ENCODE peak calls at places on chromosomes 11 and 22, in eight cellular contexts. I is astrocyte of the cerebellum, P is tibial nerve, C is HL-60, U is mucosa of descending colon, T is right lobe of liver, O is uterus, A is nephron progenitor cell. Y is an unnamed sample.

GRCh38 chr11:118892964-118893363 is 9.3 kb downstream of the CXCR5 start:
- DNase-seq in I (no peak), C (no peak), O (no peak), P (no peak), U (no peak), A (no peak), T (no peak), Y (no peak)

GRCh38 chr11:112366777-112367176 is 106.1 kb upstream of the PLET1 start:
- DNase-seq in C (no peak), U (no peak), A (no peak), T (no peak), I (no peak), P (no peak), O (no peak), Y (peak)

GRCh38 chr11:110429614-110430266 is at the start of gene FDX1:
- DNase-seq in I (peak), P (peak), O (peak), C (peak), U (peak), A (peak), T (peak), Y (peak)

GRCh38 chr11:64560941-64561340 is 30.1 kb upstream of the SLC22A12 start:
- DNase-seq in O (no peak), I (no peak), P (no peak), C (no peak), T (no peak), A (no peak), U (no peak), Y (no peak)

GRCh38 chr11:58127350-58127749 is 2.0 kb upstream of the OR9I1 start:
- DNase-seq in C (no peak), P (no peak), O (no peak), U (no peak), A (no peak), I (no peak), T (no peak), Y (no peak)

GRCh38 chr11:126592496-126593410 is 237.3 kb downstream of the ST3GAL4 start:
- DNase-seq in U (no peak), O (no peak), A (no peak), T (no peak), I (no peak), P (no peak), C (no peak), Y (no peak)

GRCh38 chr11:65355776-65356393 is 1.3 kb downstream of the TIGD3 start:
- DNase-seq in O (no peak), U (peak), T (peak), C (no peak), A (peak), P (no peak), I (no peak), Y (no peak)

GRCh38 chr22:26709617-26710390 is 52.4 kb downstream of the MIAT start:
- DNase-seq in U (no peak), T (no peak), I (no peak), P (no peak), A (no peak), C (no peak), O (no peak), Y (no peak)

GRCh38 chr11:102254047-102254446 is 63.2 kb upstream of the BIRC3 start:
- DNase-seq in P (no peak), O (no peak), T (no peak), C (no peak), U (no peak), A (no peak), I (no peak), Y (no peak)

GRCh38 chr11:117819096-117820040 is 5.2 kb downstream of the FXYD2 start:
- DNase-seq in P (no peak), T (no peak), C (no peak), I (peak), O (peak), U (peak), A (peak), Y (no peak)

GRCh38 chr11:131977231-131977630 is 606.8 kb downstream of the NTM start:
- DNase-seq in I (peak), U (no peak), P (no peak), C (no peak), T (no peak), O (no peak), A (no peak), Y (peak)

GRCh38 chr22:20819471-20819870 is 39.1 kb downstream of the PI4KA start:
- DNase-seq in A (no peak), O (no peak), I (no peak), T (no peak), P (no peak), C (no peak), U (no peak), Y (no peak)

DNA sequence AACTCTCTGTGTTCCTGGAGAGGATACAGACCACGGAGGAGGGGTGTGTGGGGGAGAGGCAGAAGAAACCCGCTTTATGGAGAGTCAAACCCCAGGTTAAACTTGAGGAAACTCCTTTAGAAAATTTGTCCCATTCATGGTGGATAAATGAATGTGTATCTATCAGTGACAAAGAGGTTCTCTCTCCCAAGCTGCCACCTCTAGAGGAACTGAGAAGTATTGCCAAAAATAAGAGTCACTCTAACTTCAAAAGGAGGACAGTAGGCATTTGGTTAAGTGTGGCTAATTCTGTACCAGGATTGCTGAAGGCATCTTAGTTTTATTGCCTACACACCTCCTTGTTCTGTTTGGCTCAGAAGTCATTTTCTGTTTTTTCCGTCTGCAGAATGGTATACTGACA is 189.0 kb upstream of the MPPED2 start:
- DNase-seq in A (no peak), T (no peak), I (no peak), O (no peak), U (no peak), C (no peak), P (no peak), Y (no peak)
- TF ChIP-seq CTCF in A (no peak), T (no peak), I (peak), O (no peak), U (no peak), C (no peak), P (no peak), Y (no peak)

GRCh38 chr11:94895451-94895850 is 77.9 kb downstream of the CWC15 start:
- DNase-seq in T (no peak), U (no peak), O (no peak), P (no peak), I (peak), C (no peak), A (no peak), Y (no peak)
- TF ChIP-seq CTCF in T (no peak), U (no peak), O (no peak), P (no peak), I (no peak), C (no peak), A (no peak), Y (no peak)

GRCh38 chr11:115362997-115363396 is 141.2 kb downstream of the CADM1 start:
- DNase-seq in I (no peak), T (no peak), P (no peak), O (no peak), C (no peak), U (no peak), A (no peak), Y (no peak)
- TF ChIP-seq CTCF in I (no peak), T (no peak), P (no peak), O (no peak), C (no peak), U (no peak), A (no peak), Y (no peak)

GRCh38 chr11:124950606-124951330 is 3.2 kb upstream of the CCDC15 start:
- DNase-seq in T (no peak), C (no peak), O (no peak), U (no peak), A (no peak), I (no peak), P (no peak), Y (no peak)

GRCh38 chr11:124951341-124951740 is 2.7 kb upstream of the CCDC15 start:
- DNase-seq in U (no peak), A (no peak), I (no peak), O (no peak), C (no peak), T (no peak), P (no peak), Y (no peak)

DNA sequence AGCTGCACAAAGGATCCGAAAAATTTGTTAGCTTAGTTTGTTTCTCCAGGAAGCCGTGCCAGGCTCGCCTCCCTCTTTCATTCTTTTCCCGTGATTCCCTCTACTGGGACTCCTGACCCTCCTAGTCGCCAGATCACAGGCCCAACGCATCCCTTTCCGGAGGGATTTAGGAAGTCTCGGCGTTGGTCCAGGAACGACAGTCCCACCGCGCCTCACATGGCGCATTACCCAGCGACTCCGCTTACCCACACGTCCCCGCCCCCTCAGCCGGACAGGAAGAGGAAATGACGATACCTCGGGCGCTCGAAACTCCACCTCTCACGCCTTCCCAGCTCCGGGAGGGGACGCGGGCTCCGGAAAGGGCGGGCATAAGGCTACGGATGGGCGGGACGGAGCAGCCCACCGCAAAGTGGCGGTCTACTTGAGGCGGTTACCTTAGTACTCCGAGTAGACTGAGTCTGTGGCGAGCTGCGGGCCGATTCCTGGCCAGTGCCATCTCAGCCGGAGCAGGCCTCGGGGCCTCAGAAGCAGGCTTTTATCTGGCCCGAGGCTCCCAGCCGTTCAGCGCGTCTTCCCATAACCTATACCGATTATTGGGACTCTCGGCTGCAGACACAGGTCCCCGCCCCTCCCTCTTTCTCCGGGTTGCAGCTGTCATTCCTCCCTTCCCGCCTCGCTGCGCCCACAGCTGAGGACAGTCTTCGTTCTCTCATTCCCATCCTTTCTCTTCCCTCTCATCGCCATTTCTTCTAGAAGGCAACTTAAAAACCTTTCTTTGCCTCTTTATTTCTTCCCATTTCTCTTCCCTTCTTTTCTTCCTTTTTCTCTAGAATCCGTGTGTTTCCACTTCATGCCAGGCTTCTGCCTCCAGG is at the start of gene CCDC15:
- DNase-seq in U (peak), O (peak), P (peak), C (peak), T (peak), I (peak), A (peak), Y (peak)
- TF ChIP-seq CTCF in U (no peak), O (no peak), P (peak), C (no peak), T (no peak), I (no peak), A (no peak), Y (no peak)

DNA sequence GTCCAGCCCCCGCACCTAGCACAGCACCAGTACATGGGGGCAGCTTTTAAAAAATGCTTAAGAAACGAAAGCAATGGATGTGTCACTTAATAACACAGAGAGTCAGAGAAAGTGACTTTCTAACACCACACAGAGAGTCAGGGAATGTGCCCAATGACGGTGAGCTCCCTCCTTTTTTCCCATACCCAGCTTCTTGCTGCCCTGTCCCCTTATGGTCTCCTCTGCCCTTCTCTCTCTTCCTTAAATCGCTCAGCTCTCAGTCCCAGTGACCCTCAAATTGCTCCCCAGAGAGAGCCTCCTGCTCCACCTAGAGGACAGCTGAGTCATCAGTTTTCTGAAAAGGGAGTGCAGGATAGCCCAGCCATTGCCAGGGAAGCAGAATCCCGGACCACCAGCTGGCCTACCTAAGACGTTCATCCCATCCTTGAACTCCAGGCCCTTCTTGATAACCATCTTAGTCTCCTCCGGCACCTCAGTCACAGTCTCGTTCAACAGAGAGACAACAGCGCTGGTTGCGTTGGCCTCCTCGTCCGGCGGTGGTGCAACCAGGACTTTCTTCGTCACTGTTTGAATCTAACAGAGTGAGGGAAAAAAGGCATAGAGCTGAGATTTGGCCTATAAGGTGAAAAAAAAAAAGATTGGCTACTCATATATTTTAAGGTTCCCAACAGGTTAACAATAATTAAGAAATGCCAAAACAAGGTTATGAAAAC is 113.5 kb downstream of the SLC1A2 start:
- DNase-seq in I (peak), P (no peak), U (no peak), C (no peak), O (no peak), A (peak), T (no peak), Y (no peak)
- TF ChIP-seq CTCF in I (peak), P (no peak), U (no peak), C (no peak), O (peak), A (peak), T (no peak), Y (peak)

GRCh38 chr11:122486793-122487495 is 168.6 kb upstream of the UBASH3B start:
- DNase-seq in P (no peak), T (no peak), U (no peak), I (no peak), C (no peak), O (no peak), A (peak), Y (no peak)

GRCh38 chr11:122488892-122489291 is 166.6 kb upstream of the UBASH3B start:
- DNase-seq in C (no peak), T (no peak), P (no peak), U (no peak), O (no peak), I (no peak), A (no peak), Y (no peak)

GRCh38 chr11:122487669-122488068 is 167.9 kb upstream of the UBASH3B start:
- DNase-seq in O (no peak), P (no peak), C (no peak), U (no peak), I (no peak), T (no peak), A (no peak), Y (no peak)

GRCh38 chr11:122494171-122494570 is 161.4 kb upstream of the UBASH3B start:
- DNase-seq in P (no peak), O (no peak), I (no peak), A (no peak), T (no peak), U (no peak), C (no peak), Y (peak)

DNA sequence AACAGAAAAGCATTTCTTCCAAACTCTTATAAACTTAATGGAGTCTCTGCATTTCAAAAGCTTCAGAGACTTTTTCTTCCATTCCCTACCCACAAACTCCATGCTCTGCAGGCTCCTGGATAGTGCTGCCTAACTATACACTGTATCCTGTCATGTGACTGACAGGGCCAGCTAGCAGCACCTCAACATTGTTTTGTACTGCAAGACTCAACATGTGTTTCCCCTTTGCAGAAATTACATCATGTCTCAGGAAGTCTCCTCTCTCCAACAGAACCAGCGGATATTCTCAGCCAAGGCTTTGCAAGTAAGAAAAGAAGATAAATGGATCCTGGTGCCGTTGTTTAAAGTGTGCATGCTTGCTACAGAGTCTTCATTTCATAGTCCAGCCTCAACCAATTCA is 164.0 kb upstream of the UBASH3B start:
- DNase-seq in P (no peak), U (no peak), T (no peak), A (no peak), I (no peak), C (peak), O (no peak), Y (peak)
- TF ChIP-seq CTCF in P (no peak), U (no peak), T (no peak), A (no peak), I (no peak), C (no peak), O (no peak), Y (no peak)

DNA sequence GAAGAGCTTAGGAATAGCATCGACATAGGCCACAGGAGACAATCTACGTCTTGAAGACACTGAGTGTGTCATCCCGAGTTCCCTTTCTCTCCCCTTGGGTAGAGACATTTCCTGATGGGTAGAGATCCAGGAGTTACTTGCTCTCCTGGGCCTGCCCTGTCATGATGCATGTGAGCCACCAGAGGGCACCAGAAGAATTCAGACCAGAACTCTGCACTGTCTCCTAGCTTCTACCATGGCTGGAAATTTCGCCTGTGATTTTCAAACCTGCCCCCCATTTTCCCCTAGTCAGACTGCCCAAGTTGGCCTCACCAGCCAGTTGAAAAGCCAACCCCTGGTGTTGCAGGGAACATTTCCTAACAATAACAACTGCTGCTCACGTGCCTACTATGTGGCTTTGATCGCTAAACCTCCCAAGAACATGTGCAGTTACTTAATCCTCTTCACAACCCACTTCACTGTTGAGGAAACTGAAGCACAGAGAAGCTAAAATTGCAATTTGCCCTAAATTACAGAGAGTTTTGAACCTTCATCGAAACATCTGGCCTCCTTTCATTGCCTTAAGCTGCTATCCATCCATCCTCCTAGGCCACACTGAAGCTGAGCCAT is 47.2 kb downstream of the C11orf58 start:
- DNase-seq in O (peak), U (peak), T (peak), C (peak), I (peak), A (peak), P (peak), Y (peak)
- TF ChIP-seq CTCF in O (peak), U (peak), T (peak), C (peak), I (peak), A (peak), P (peak), Y (peak)

DNA sequence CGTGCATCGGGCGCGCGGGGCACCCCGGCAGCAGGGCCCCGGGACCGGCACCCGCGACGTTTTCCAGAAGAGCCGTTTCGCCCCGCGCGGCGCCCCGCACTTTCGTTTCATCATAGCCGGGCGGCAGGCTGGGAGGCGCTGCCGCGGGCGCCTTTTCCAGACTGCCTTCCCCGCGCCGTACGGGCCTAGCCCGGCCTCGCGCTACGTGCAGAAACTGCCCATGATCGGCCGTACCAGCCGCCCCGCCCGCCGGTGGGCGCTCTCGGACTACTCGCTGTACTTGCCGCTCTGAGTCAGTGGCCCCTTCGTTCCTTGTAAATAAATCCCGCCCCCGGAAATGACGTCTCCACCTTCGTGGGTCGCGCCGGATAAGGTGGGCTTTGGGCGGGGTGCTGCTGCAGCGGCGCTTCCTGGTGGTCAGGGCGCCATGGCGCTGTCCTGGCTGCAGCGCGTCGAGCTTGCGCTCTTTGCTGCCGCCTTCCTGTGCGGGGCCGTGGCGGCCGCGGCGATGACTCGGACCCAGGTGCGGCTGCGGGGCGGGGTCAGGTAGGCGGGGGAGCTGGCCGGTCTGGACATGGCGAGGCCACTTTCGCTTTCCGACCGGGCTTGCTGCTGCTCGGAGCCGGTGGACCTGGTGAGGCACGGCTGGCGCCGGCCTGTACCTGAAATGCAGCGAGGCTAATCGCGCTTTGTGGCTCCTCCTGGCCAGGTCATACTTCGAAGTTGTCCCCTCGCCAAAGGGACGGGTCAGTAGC is at the start of gene TMEM179B:
- DNase-seq in P (peak), U (peak), C (peak), O (peak), A (peak), I (peak), T (peak), Y (peak)
- TF ChIP-seq CTCF in P (no peak), U (peak), C (peak), O (peak), A (no peak), I (peak), T (peak), Y (peak)

DNA sequence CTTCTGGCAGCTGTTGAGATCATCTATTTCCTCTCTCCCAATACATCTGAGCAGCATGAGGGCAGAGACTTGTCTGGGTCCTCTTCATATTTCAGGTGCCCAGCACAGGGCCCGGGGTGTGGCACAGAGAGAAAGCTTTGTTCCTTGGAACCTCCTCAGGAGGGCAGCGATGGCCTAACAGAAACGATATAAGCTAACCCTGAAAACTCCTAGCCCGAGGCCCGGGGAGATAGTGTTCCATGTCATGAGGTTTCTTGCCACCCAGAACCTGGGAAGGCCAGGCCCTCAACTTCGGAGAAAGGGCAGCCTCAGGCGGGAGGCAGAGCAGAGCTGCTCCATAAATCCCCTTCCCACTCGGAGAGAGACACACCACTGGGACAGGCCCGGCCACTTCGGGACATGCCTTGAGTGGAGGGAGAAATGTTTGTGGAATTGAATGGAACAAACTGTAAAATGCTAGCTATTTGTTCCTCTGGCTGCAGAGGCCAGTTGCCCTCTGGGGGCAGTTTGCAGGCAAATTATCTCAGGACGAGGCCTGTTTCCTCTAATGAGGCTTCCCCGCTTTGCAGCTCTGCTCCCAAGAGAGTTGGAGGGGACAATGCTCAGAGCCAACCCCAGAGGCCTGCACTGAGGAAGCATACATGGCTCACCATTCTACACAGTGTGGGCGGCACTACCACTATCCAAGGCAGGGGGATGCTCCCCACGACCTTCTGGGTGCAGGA is 11.6 kb downstream of the ARRB1 start:
- DNase-seq in U (peak), C (no peak), A (no peak), T (no peak), O (no peak), P (no peak), I (no peak), Y (no peak)
- TF ChIP-seq CTCF in U (no peak), C (no peak), A (no peak), T (no peak), O (no peak), P (no peak), I (no peak), Y (no peak)

Y was measured in AG09319.